ENCODE peak calls at places on chromosome 6, in seven cellular contexts. S, U, F, D, Z, C and I are unnamed samples.

GRCh38 chr6:39593644-39594043 is 131.6 kb downstream of the KIF6 start:
- DNase-seq in U (no peak), D (no peak), C (no peak), S (no peak), F (no peak), Z (no peak), I (no peak)

GRCh38 chr6:77657365-77657764 is 4.5 kb downstream of the MEI4 start:
- DNase-seq in U (no peak), F (no peak), Z (no peak), C (no peak), S (no peak), D (no peak), I (no peak)

GRCh38 chr6:161269310-161269709 is 4.6 kb downstream of the AGPAT4 start:
- DNase-seq in Z (no peak), F (no peak), U (no peak), D (no peak), C (no peak), S (no peak), I (no peak)

GRCh38 chr6:18312368-18312767 is 48.0 kb upstream of the DEK start:
- DNase-seq in Z (no peak), U (no peak), C (no peak), F (no peak), S (no peak), D (no peak), I (no peak)

GRCh38 chr6:74606488-74607135 is 599.2 kb downstream of the COL12A1 start:
- DNase-seq in U (peak), Z (no peak), C (no peak), D (no peak), S (peak), F (no peak), I (peak)

GRCh38 chr6:10418862-10419748 is 4.2 kb upstream of the TFAP2A start:
- DNase-seq in F (no peak), D (peak), Z (no peak), U (peak), S (peak), C (no peak), I (no peak)

GRCh38 chr6:135300576-135300975 is 119.5 kb downstream of the MYB start:
- DNase-seq in C (no peak), F (no peak), D (no peak), U (peak), Z (no peak), S (no peak), I (no peak)

GRCh38 chr6:4853349-4853748 is 77.1 kb downstream of the CDYL start:
- DNase-seq in C (no peak), S (no peak), U (no peak), F (no peak), Z (no peak), D (no peak), I (no peak)

GRCh38 chr6:69795469-69796080 is 1.2 kb downstream of the LMBRD1 start:
- DNase-seq in S (no peak), D (no peak), Z (no peak), U (no peak), C (no peak), F (no peak), I (no peak)

GRCh38 chr6:84835340-84835739 is 70.9 kb upstream of the TBX18 start:
- DNase-seq in U (no peak), D (no peak), S (no peak), F (no peak), C (no peak), Z (no peak), I (no peak)

GRCh38 chr6:33854572-33855030 is 50.8 kb upstream of the MLN start:
- DNase-seq in D (peak), S (no peak), C (no peak), U (no peak), Z (no peak), F (no peak), I (no peak)

GRCh38 chr6:138692058-138692977 is 81.3 kb upstream of the CCDC28A start:
- DNase-seq in S (peak), Z (peak), C (peak), U (no peak), F (no peak), D (peak), I (no peak)

GRCh38 chr6:112268628-112269027 is 14.3 kb upstream of the LAMA4 start:
- DNase-seq in F (no peak), U (no peak), S (no peak), Z (no peak), D (no peak), C (no peak), I (no peak)

GRCh38 chr6:112270756-112271155 is 16.4 kb upstream of the LAMA4 start:
- DNase-seq in D (no peak), Z (no peak), C (no peak), F (no peak), S (no peak), U (no peak), I (no peak)

GRCh38 chr6:112269979-112270378 is 15.6 kb upstream of the LAMA4 start:
- DNase-seq in F (no peak), S (no peak), Z (no peak), U (no peak), C (no peak), D (no peak), I (no peak)

GRCh38 chr6:112268011-112268410 is 13.6 kb upstream of the LAMA4 start:
- DNase-seq in C (no peak), F (no peak), S (no peak), U (no peak), Z (no peak), D (no peak), I (no peak)

GRCh38 chr6:112269165-112269564 is 14.8 kb upstream of the LAMA4 start:
- DNase-seq in F (no peak), U (peak), Z (no peak), D (no peak), C (no peak), S (no peak), I (no peak)
- TF ChIP-seq CTCF in F (no peak), U (no peak), Z (no peak), D (no peak), C (peak), S (peak), I (peak)

GRCh38 chr6:166465671-166466087 is 82.9 kb upstream of the MPC1 start:
- DNase-seq in F (peak), S (no peak), U (no peak), C (no peak), Z (no peak), D (peak), I (no peak)
- H3K4me3 ChIP-seq in F (no peak), S (no peak), U (no peak), C (no peak), Z (no peak), D (no peak), I (no peak)

GRCh38 chr6:30363459-30363858 is 18.5 kb downstream of the RPP21 start:
- DNase-seq in S (no peak), U (no peak), C (no peak), D (no peak), F (no peak), Z (no peak), I (no peak)

GRCh38 chr6:30359276-30359675 is 14.3 kb downstream of the RPP21 start:
- DNase-seq in Z (no peak), C (no peak), S (no peak), U (no peak), D (no peak), F (no peak), I (no peak)

GRCh38 chr6:30361661-30362060 is 16.7 kb downstream of the RPP21 start:
- DNase-seq in D (no peak), Z (no peak), F (no peak), S (no peak), U (peak), C (no peak), I (no peak)

GRCh38 chr6:30360139-30360538 is 15.2 kb downstream of the RPP21 start:
- DNase-seq in S (no peak), F (no peak), U (no peak), C (no peak), Z (no peak), D (no peak), I (no peak)

GRCh38 chr6:30364591-30364990 is 19.6 kb downstream of the RPP21 start:
- DNase-seq in D (peak), U (no peak), S (no peak), Z (no peak), C (no peak), F (no peak), I (no peak)
- TF ChIP-seq CTCF in D (no peak), U (no peak), S (peak), Z (peak), C (no peak), F (no peak), I (no peak)

DNA sequence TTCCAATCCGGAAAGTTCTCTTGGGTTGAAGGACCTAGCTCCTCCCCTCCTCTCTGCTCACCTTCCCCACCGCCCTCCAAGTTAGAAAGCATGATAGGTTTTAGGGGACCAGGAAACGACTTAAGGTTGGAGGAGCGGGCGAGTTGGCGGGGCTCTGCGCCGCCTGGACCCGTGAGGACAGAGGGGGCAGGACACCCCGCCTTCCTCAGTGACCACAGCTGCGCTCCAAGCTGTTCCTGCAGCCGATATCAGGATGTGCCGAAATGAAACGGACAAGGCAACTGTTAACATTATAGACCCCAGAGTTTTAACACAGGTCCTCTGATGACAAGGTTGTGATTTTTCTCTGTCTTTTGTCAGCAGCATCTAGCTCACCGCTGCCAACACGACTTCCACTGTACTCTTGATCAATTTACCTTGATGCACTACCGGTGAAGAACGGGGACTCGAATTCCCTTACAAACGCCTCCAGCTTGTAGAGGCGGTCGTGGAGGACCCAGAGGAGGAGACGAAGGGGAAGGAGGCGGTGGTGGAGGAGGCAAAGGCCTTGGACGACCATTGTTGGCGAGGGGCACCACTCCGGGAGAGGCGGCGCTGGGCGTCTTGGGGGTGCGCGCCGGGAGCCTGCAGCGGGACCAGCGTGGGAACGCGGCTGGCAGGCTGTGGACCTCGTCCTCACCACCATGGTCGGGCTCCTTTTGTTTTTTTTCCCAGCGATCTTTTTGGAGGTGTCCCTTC is at the start of gene GRM1:
- DNase-seq in U (no peak), F (no peak), Z (no peak), D (no peak), S (no peak), C (no peak), I (no peak)
- H3K4me3 ChIP-seq in U (no peak), F (peak), Z (no peak), D (no peak), S (no peak), C (peak), I (peak)

GRCh38 chr6:111580826-111581505 is 24.7 kb downstream of the TRAF3IP2 start:
- DNase-seq in U (no peak), C (no peak), F (no peak), S (no peak), D (no peak), Z (no peak), I (no peak)
- TF ChIP-seq CTCF in U (peak), C (no peak), F (no peak), S (no peak), D (no peak), Z (peak), I (no peak)

DNA sequence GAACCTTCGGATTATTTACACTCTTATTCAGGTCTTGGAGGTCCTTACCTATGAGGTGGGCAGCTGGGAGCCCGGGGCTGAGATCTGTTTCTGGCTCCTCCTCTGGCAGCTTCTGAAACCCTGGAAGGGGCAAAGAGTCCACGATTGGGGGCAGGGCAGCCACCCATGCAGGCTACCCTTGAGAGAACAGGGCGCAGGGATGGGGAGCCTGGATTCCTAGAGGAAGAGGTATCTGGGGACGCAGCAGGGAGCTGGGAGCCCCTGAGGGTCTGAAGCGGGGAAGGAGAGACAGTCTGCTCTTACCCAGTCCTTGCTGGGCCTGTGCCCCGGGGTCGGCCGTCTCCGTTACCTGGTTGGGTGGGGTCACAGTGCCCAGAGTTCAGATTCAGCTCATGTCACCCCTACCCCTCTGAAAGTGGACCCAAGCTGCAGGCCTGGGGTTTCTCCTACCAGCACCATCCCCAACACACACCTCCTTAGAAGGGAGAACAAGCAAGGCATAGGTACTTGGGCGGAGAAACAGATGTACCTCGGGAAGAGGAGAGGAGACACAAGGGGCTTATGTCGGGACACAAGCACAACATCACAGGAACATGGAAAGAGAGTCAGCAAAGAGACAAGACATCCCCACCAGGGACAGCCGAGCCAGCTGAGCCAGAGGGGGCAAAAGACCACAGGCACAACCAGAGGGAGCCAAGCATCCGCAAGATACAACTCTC is 554 bp downstream of the LTB start:
- DNase-seq in D (peak), U (no peak), Z (peak), F (no peak), S (no peak), C (peak), I (no peak)
- H3K4me3 ChIP-seq in D (peak), U (peak), Z (peak), F (peak), S (peak), C (peak), I (peak)

DNA sequence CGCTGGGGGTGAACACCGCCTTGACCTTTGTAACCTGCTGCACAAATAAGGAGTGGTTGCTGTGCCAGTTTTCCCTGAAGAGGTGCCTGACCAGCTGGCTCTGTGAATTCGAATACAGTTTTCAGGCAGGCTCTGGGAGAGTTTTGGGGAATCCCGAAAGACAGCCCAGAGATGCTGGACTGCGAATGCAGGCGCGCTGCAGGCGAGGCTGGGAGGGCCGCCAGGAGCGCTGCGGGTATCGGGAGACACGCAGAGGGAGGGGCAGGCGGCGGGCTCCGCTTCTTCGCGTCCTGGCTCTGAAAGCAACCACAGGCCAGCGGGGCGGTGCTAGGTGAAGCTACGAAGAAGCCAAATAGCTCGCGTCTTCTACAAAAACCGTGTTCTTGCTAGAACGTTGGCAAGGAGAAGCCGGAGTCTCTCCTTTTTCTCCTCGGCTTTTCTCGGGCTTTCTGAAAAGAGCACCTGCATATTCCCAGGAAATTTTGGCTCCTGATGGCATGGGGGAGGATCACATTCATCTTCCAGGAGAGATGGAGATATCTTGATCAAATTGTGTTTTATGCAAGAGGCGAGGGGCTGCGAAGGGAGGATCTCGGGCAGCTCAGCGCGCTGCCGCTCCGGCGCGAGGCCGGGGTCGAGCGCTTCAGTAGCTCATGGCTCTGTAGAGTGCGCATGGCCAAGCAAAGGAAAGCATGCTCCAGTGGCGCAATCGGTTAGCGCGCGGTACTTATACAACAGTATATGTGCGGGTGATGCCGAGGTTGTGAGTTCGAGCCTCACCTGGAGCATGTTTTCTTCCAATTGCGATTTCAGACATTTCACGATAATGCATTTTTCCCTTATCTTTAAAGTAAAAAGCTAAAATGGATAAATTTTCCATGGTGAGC is 158.1 kb upstream of the ZNF184 start:
- DNase-seq in U (peak), F (peak), C (peak), Z (no peak), D (peak), S (peak), I (peak)
- TF ChIP-seq CTCF in U (peak), F (no peak), C (no peak), Z (no peak), D (no peak), S (no peak), I (no peak)

DNA sequence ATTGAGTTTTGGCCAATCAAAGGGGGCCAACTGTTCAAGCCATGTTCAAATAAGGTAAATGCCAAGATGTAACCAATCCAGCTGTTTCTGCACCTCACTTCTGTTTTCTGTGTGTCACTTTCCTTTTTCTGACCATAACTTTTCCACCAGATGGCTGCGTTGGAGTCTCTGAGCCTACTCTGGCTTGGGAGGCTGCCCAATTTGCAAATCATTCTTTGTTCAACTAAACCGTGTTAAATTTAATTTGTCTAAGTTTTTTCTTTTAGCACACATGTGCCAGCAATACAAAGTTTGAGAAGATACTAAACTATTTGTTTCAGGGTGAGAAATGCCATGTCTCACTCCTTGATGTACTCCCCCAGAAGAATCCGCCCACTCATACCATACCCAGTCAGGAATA is 52.1 kb downstream of the IYD start:
- DNase-seq in C (no peak), U (no peak), D (no peak), F (no peak), Z (no peak), S (no peak), I (peak)
- H3K4me3 ChIP-seq in C (no peak), U (no peak), D (no peak), F (no peak), Z (no peak), S (no peak), I (no peak)